ENCODE peak calls at places on chromosomes 3 and 15, in eight cellular contexts. G is psoas muscle; X is HT-29; Q is HS-27A; O is stimulated activated naive CD8-positive, alpha-beta T cell treated with anti-CD3 and anti-CD28 coated beads, Interleukin-15, Interleukin-2, amounts not matched to agents 100 U/mL and 50 U/mL, for 24 hours; L is NCI-H2171 treated with DMSO at 0.1 percent for 48 hours; I is HEK293T; Y is IMR-90. H is an unnamed sample.

GRCh38 chr3:138909904-138910303 is 37.0 kb downstream of the FOXL2 start:
- DNase-seq in G (no peak), X (no peak), Q (no peak), O (no peak), L (no peak), I (no peak), Y (no peak), H (no peak)

GRCh38 chr3:187935623-187936156 is 190.4 kb upstream of the BCL6 start:
- DNase-seq in G (peak), X (no peak), Q (no peak), O (peak), L (no peak), I (no peak), Y (peak), H (no peak)

GRCh38 chr15:31211353-31211752 is 109.8 kb upstream of the TRPM1 start:
- DNase-seq in G (no peak), X (no peak), Q (no peak), O (no peak), L (no peak), I (no peak), Y (no peak), H (no peak)

GRCh38 chr3:104206925-104207324 is 1159.8 kb upstream of the ALCAM start:
- DNase-seq in G (no peak), X (peak), Q (no peak), O (no peak), L (peak), I (no peak), Y (no peak), H (no peak)

GRCh38 chr3:10845240-10845761 is 29.3 kb downstream of the SLC6A11 start:
- DNase-seq in G (no peak), X (no peak), Q (no peak), O (no peak), L (no peak), I (no peak), Y (no peak), H (no peak)

GRCh38 chr3:158352551-158352950 is 218.4 kb upstream of the MLF1 start:
- DNase-seq in G (no peak), X (no peak), Q (no peak), O (no peak), L (no peak), I (no peak), Y (no peak), H (no peak)

GRCh38 chr15:92339361-92339760 is 54.3 kb upstream of the ST8SIA2 start:
- DNase-seq in G (no peak), X (no peak), Q (no peak), O (no peak), L (no peak), I (no peak), Y (no peak), H (no peak)

GRCh38 chr15:73273181-73274002 is 95.4 kb downstream of the HCN4 start:
- DNase-seq in G (peak), X (peak), Q (no peak), O (peak), L (peak), I (peak), Y (peak), H (peak)

GRCh38 chr3:140316461-140316860 is 361.4 kb upstream of the TRIM42 start:
- DNase-seq in G (no peak), X (no peak), Q (no peak), O (no peak), L (no peak), I (no peak), Y (no peak), H (no peak)

GRCh38 chr15:80636675-80637074 is 58.4 kb upstream of the ABHD17C start:
- DNase-seq in G (no peak), X (peak), Q (no peak), O (no peak), L (peak), I (no peak), Y (no peak), H (no peak)

GRCh38 chr15:67080900-67081431 is 15.6 kb downstream of the SMAD3 start:
- DNase-seq in G (peak), X (no peak), Q (peak), O (peak), L (no peak), I (no peak), Y (peak), H (peak)

GRCh38 chr3:184602406-184603155 is 41.0 kb downstream of the EPHB3 start:
- DNase-seq in G (peak), X (no peak), Q (no peak), O (no peak), L (peak), I (no peak), Y (no peak), H (no peak)

GRCh38 chr3:16550676-16551341 is 37.3 kb upstream of the RFTN1 start:
- DNase-seq in G (peak), X (peak), Q (peak), O (peak), L (peak), I (peak), Y (peak), H (peak)

GRCh38 chr15:64767203-64767602 is 8.2 kb downstream of the RBPMS2 start:
- DNase-seq in G (no peak), X (no peak), Q (no peak), O (no peak), L (no peak), I (no peak), Y (no peak), H (no peak)

GRCh38 chr3:194875581-194876402 is 190.1 kb downstream of the FAM43A start:
- DNase-seq in G (no peak), X (no peak), Q (no peak), O (no peak), L (no peak), I (no peak), Y (no peak), H (no peak)

GRCh38 chr3:100033184-100033583 is 81.1 kb downstream of the FILIP1L start:
- DNase-seq in G (no peak), X (no peak), Q (no peak), O (no peak), L (peak), I (no peak), Y (peak), H (peak)

GRCh38 chr3:58306662-58307286 is 454 bp downstream of the HTD2 start:
- DNase-seq in G (peak), X (peak), Q (no peak), O (peak), L (no peak), I (peak), Y (peak), H (peak)

GRCh38 chr3:29955413-29955812 is 651.0 kb upstream of the TGFBR2 start:
- DNase-seq in G (no peak), X (no peak), Q (no peak), O (no peak), L (no peak), I (no peak), Y (no peak), H (no peak)

GRCh38 chr15:70442211-70442610 is 321.1 kb downstream of the UACA start:
- DNase-seq in G (no peak), X (no peak), Q (no peak), O (no peak), L (no peak), I (no peak), Y (no peak), H (no peak)

GRCh38 chr15:85690546-85691226 is 104.0 kb downstream of the KLHL25 start:
- DNase-seq in G (no peak), X (no peak), Q (no peak), O (peak), L (no peak), I (no peak), Y (no peak), H (no peak)

GRCh38 chr3:184155644-184156521 is 706 bp downstream of the DVL3 start:
- DNase-seq in G (no peak), X (peak), Q (no peak), O (peak), L (peak), I (peak), Y (peak), H (no peak)

GRCh38 chr3:126022741-126023359 is 53.9 kb downstream of the ROPN1B start:
- DNase-seq in G (no peak), X (no peak), Q (no peak), O (no peak), L (peak), I (no peak), Y (no peak), H (no peak)

GRCh38 chr3:152331975-152332374 is 63.2 kb downstream of the MBNL1 start:
- DNase-seq in G (no peak), X (no peak), Q (no peak), O (no peak), L (no peak), I (no peak), Y (peak), H (no peak)

GRCh38 chr3:129824926-129825541 is 68.5 kb downstream of the TMCC1 start:
- DNase-seq in G (no peak), X (peak), Q (peak), O (peak), L (peak), I (peak), Y (peak), H (peak)

GRCh38 chr3:149216195-149216869 is 5.3 kb downstream of the CP start:
- DNase-seq in G (no peak), X (peak), Q (no peak), O (no peak), L (no peak), I (no peak), Y (no peak), H (peak)

GRCh38 chr3:184145120-184145524 is 10.0 kb downstream of the EIF2B5 start:
- DNase-seq in G (peak), X (peak), Q (no peak), O (peak), L (peak), I (no peak), Y (peak), H (peak)

GRCh38 chr15:70742928-70743327 is 20.4 kb downstream of the UACA start:
- DNase-seq in G (no peak), X (no peak), Q (no peak), O (no peak), L (no peak), I (no peak), Y (no peak), H (peak)

GRCh38 chr3:42190701-42191442 is 75.1 kb downstream of the CCK start:
- DNase-seq in G (no peak), X (peak), Q (peak), O (peak), L (no peak), I (peak), Y (peak), H (peak)

GRCh38 chr3:115989927-115990326 is 366.6 kb downstream of the GAP43 start:
- DNase-seq in G (no peak), X (no peak), Q (no peak), O (no peak), L (no peak), I (no peak), Y (peak), H (peak)

GRCh38 chr3:60282840-60283239 is 968.4 kb downstream of the FHIT start:
- DNase-seq in G (no peak), X (no peak), Q (no peak), O (no peak), L (peak), I (no peak), Y (no peak), H (no peak)

GRCh38 chr3:58531956-58532355 is 5.0 kb downstream of the ACOX2 start:
- DNase-seq in G (no peak), X (no peak), Q (no peak), O (no peak), L (no peak), I (no peak), Y (no peak), H (no peak)

GRCh38 chr15:61051570-61052031 is 177.5 kb downstream of the RORA start:
- DNase-seq in G (peak), X (peak), Q (peak), O (no peak), L (peak), I (peak), Y (peak), H (peak)